ENCODE peak calls at places on chromosomes 7 and 10, in six cellular contexts. One of them, this sample, is unnamed. For H3K4me1, the result is how much of the 10 kb centered on the place peaks cover.

GRCh38 chr10:43399911-43400310 is 9.1 kb downstream of the HNRNPF start:
- DNase-seq in esophagus squamous epithelium: no peak
- DNase-seq in Peyer's patch: no peak
- DNase-seq in stomach: no peak
- DNase-seq in astrocyte: no peak
- DNase-seq in MM.1S: no peak
- DNase-seq in this sample: no peak

GRCh38 chr7:106371629-106372028 is 86.8 kb upstream of the NAMPT start:
- DNase-seq in esophagus squamous epithelium: no peak
- DNase-seq in Peyer's patch: no peak
- DNase-seq in stomach: no peak
- DNase-seq in astrocyte: no peak
- DNase-seq in MM.1S: no peak
- DNase-seq in this sample: no peak

GRCh38 chr7:111753968-111754367 is 191.7 kb upstream of the IMMP2L start:
- DNase-seq in esophagus squamous epithelium: no peak
- DNase-seq in Peyer's patch: no peak
- DNase-seq in stomach: no peak
- DNase-seq in astrocyte: peak
- DNase-seq in MM.1S: no peak
- DNase-seq in this sample: no peak

GRCh38 chr7:18552311-18552916 is 56.9 kb downstream of the HDAC9 start:
- DNase-seq in esophagus squamous epithelium: no peak
- DNase-seq in Peyer's patch: no peak
- DNase-seq in stomach: no peak
- DNase-seq in astrocyte: no peak
- DNase-seq in MM.1S: no peak
- DNase-seq in this sample: no peak

GRCh38 chr7:95545007-95545615 is 51.2 kb downstream of the PDK4 start:
- DNase-seq in esophagus squamous epithelium: no peak
- DNase-seq in Peyer's patch: no peak
- DNase-seq in stomach: peak
- DNase-seq in astrocyte: peak
- DNase-seq in MM.1S: peak
- DNase-seq in this sample: no peak

GRCh38 chr10:62681211-62681940 is 123.1 kb upstream of the ADO start:
- DNase-seq in esophagus squamous epithelium: no peak
- DNase-seq in Peyer's patch: no peak
- DNase-seq in stomach: peak
- DNase-seq in astrocyte: peak
- DNase-seq in MM.1S: peak
- DNase-seq in this sample: no peak

GRCh38 chr7:105648561-105649401 is 67.5 kb upstream of the EFCAB10 start:
- DNase-seq in esophagus squamous epithelium: no peak
- DNase-seq in Peyer's patch: no peak
- DNase-seq in stomach: peak
- DNase-seq in astrocyte: no peak
- DNase-seq in MM.1S: no peak
- DNase-seq in this sample: no peak

GRCh38 chr10:63700209-63700934 is 179.2 kb downstream of the REEP3 start:
- DNase-seq in esophagus squamous epithelium: no peak
- DNase-seq in Peyer's patch: no peak
- DNase-seq in stomach: no peak
- DNase-seq in astrocyte: peak
- DNase-seq in MM.1S: no peak
- DNase-seq in this sample: no peak

GRCh38 chr10:99279626-99280111 is 44.0 kb upstream of the HPSE2 start:
- DNase-seq in esophagus squamous epithelium: no peak
- DNase-seq in Peyer's patch: no peak
- DNase-seq in stomach: no peak
- DNase-seq in astrocyte: no peak
- DNase-seq in MM.1S: no peak
- DNase-seq in this sample: no peak

GRCh38 chr7:106421181-106421762 is 136.5 kb upstream of the NAMPT start:
- DNase-seq in esophagus squamous epithelium: no peak
- DNase-seq in Peyer's patch: peak
- DNase-seq in stomach: peak
- DNase-seq in astrocyte: peak
- DNase-seq in MM.1S: no peak
- DNase-seq in this sample: peak

GRCh38 chr10:90871761-90872647 is at the start of gene RPP30:
- DNase-seq in esophagus squamous epithelium: peak
- DNase-seq in Peyer's patch: peak
- DNase-seq in stomach: peak
- DNase-seq in astrocyte: peak
- DNase-seq in MM.1S: peak
- DNase-seq in this sample: peak

GRCh38 chr7:138729444-138729843 is 28.3 kb upstream of the SVOPL start:
- DNase-seq in esophagus squamous epithelium: no peak
- DNase-seq in Peyer's patch: no peak
- DNase-seq in stomach: no peak
- DNase-seq in astrocyte: no peak
- DNase-seq in MM.1S: no peak
- DNase-seq in this sample: no peak

GRCh38 chr7:25014735-25015134 is 34.8 kb upstream of the OSBPL3 start:
- DNase-seq in esophagus squamous epithelium: no peak
- DNase-seq in Peyer's patch: no peak
- DNase-seq in stomach: no peak
- DNase-seq in astrocyte: peak
- DNase-seq in MM.1S: no peak
- DNase-seq in this sample: no peak

GRCh38 chr7:139541600-139542307 is 18.3 kb downstream of the CLEC2L start:
- DNase-seq in esophagus squamous epithelium: no peak
- DNase-seq in Peyer's patch: no peak
- DNase-seq in stomach: no peak
- DNase-seq in astrocyte: no peak
- DNase-seq in MM.1S: no peak
- DNase-seq in this sample: no peak

GRCh38 chr7:65800890-65801341 is 72.0 kb upstream of the VKORC1L1 start:
- DNase-seq in esophagus squamous epithelium: no peak
- DNase-seq in Peyer's patch: no peak
- DNase-seq in stomach: no peak
- DNase-seq in astrocyte: no peak
- DNase-seq in MM.1S: no peak
- DNase-seq in this sample: no peak

GRCh38 chr10:98296514-98296913 is 28.5 kb upstream of the LOXL4 start:
- DNase-seq in esophagus squamous epithelium: no peak
- DNase-seq in Peyer's patch: no peak
- DNase-seq in stomach: no peak
- DNase-seq in astrocyte: no peak
- DNase-seq in MM.1S: no peak
- DNase-seq in this sample: no peak

GRCh38 chr10:408223-408622 is 273.0 kb downstream of the ZMYND11 start:
- DNase-seq in esophagus squamous epithelium: no peak
- DNase-seq in Peyer's patch: no peak
- DNase-seq in stomach: no peak
- DNase-seq in astrocyte: no peak
- DNase-seq in MM.1S: no peak
- DNase-seq in this sample: no peak

GRCh38 chr7:70060298-70061068 is 462.2 kb downstream of the AUTS2 start:
- DNase-seq in esophagus squamous epithelium: no peak
- DNase-seq in Peyer's patch: no peak
- DNase-seq in stomach: no peak
- DNase-seq in astrocyte: no peak
- DNase-seq in MM.1S: no peak
- DNase-seq in this sample: no peak

GRCh38 chr7:156984209-156984891 is 26.1 kb downstream of the MNX1 start:
- DNase-seq in esophagus squamous epithelium: no peak
- DNase-seq in Peyer's patch: no peak
- DNase-seq in stomach: no peak
- DNase-seq in astrocyte: no peak
- DNase-seq in MM.1S: no peak
- DNase-seq in this sample: no peak

GRCh38 chr10:2928219-2928840 is 139.0 kb upstream of the PFKP start:
- DNase-seq in esophagus squamous epithelium: no peak
- DNase-seq in Peyer's patch: peak
- DNase-seq in stomach: peak
- DNase-seq in astrocyte: no peak
- DNase-seq in MM.1S: peak
- DNase-seq in this sample: peak

GRCh38 chr7:130146693-130147520 is 58.3 kb downstream of the TMEM209 start:
- DNase-seq in esophagus squamous epithelium: no peak
- DNase-seq in Peyer's patch: no peak
- DNase-seq in stomach: no peak
- DNase-seq in astrocyte: no peak
- DNase-seq in MM.1S: no peak
- DNase-seq in this sample: no peak

DNA sequence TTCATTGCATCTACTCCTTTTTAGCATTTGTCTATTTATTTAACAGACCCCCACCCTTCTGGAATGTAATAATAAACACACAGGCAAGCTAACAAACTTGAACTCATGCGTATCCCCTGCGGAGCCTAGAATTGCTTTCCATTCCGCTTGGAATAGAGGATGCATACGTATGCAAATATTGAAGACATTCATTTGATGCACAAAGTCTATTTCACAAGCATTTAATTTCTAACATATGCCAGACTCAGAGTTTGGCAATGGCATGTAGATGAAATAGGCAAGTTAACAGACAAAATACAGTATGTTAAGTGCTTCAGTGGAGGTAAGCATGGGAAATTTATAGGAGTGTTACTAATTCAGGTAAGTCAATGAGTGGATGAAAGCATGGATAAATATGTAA is 88.5 kb downstream of the PTPRZ1 start:
- DNase-seq in esophagus squamous epithelium: no peak
- DNase-seq in Peyer's patch: no peak
- DNase-seq in stomach: no peak
- DNase-seq in astrocyte: no peak
- DNase-seq in MM.1S: no peak
- DNase-seq in this sample: no peak
- H3K4me1 ChIP-seq in esophagus squamous epithelium: under half
- H3K4me1 ChIP-seq in Peyer's patch: under half
- H3K4me1 ChIP-seq in stomach: under half
- H3K4me1 ChIP-seq in astrocyte: under half
- H3K4me1 ChIP-seq in MM.1S: under half
- H3K4me1 ChIP-seq in this sample: under half

DNA sequence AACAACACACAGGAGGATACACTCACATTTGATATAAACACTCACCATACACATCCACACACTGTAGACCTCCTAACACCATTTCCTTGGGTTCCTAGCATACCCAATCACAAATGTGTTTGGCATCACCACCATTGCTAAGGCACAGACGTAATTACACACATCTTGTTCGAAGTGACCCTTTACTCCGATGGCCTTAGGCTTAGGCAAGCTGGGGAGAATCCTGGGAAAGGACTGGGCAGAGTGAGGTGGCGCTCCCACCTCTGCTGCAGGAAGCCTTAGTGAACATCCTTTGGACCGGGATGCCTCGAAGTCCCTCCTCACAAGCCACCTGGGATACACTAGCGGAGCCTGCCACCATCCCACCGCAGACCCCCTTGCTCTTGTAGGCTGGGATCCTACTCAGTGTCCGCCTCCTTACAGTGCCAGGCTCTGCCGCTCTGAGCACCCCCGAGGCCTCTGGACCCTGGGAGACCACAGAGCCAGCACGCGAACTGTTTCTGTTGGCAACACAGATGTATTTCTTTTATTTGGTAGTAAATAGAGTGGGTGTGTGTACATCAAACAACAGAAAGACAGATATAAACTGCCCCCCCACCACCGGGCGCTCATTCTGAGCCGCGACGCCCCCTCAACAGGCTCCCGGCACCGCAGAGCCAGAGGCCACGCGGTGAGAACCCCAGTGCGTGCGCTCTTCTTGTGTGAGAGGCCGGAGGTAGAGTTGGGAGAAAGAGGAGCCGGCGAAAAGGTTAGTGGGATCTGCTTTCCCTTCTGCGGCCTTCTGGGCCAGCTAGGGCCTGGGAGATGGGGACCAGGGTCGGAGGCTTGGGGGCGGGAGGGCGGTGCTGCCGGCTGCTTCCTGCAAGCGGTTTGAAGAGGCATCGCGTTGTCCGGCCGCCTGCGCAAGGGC is 5.9 kb upstream of the HMX2 start:
- DNase-seq in esophagus squamous epithelium: no peak
- DNase-seq in Peyer's patch: no peak
- DNase-seq in stomach: no peak
- DNase-seq in astrocyte: no peak
- DNase-seq in MM.1S: no peak
- DNase-seq in this sample: no peak
- H3K4me1 ChIP-seq in esophagus squamous epithelium: under half
- H3K4me1 ChIP-seq in Peyer's patch: under half
- H3K4me1 ChIP-seq in stomach: half or more
- H3K4me1 ChIP-seq in astrocyte: under half
- H3K4me1 ChIP-seq in MM.1S: under half
- H3K4me1 ChIP-seq in this sample: under half

GRCh38 chr7:148722340-148723165 is 23.9 kb downstream of the CUL1 start:
- DNase-seq in esophagus squamous epithelium: no peak
- DNase-seq in Peyer's patch: no peak
- DNase-seq in stomach: peak
- DNase-seq in astrocyte: peak
- DNase-seq in MM.1S: no peak
- DNase-seq in this sample: no peak
- H3K4me1 ChIP-seq in esophagus squamous epithelium: under half
- H3K4me1 ChIP-seq in Peyer's patch: under half
- H3K4me1 ChIP-seq in stomach: half or more
- H3K4me1 ChIP-seq in astrocyte: under half
- H3K4me1 ChIP-seq in MM.1S: half or more
- H3K4me1 ChIP-seq in this sample: half or more

DNA sequence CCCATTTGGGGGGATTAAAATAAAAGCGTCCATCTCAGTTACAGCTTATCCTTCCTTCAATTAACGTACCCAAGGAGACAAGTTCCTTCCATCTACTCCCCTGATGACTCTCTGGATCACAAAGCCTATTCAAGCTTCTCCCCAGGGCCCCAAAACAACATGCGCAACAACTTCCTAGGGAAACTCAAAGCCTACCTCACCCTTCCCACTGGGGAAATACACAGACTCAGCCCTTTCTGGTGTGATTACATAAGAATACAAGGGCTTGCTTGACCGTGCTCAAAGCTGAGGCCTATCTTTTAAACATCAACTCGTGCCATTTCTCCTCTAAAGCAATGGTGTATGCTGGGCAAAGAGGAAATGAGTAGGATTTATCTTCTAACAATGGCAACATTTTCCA is 112.4 kb downstream of the CDK6 start:
- DNase-seq in esophagus squamous epithelium: no peak
- DNase-seq in Peyer's patch: no peak
- DNase-seq in stomach: no peak
- DNase-seq in astrocyte: no peak
- DNase-seq in MM.1S: no peak
- DNase-seq in this sample: peak
- H3K4me1 ChIP-seq in esophagus squamous epithelium: under half
- H3K4me1 ChIP-seq in Peyer's patch: under half
- H3K4me1 ChIP-seq in stomach: under half
- H3K4me1 ChIP-seq in astrocyte: under half
- H3K4me1 ChIP-seq in MM.1S: under half
- H3K4me1 ChIP-seq in this sample: half or more